ENCODE peak calls at places on chromosomes 6 and 20, in four cellular contexts. One of them, this sample, is unnamed.

GRCh38 chr20:56429496-56429895 is 17.4 kb downstream of the CASS4 start:
- DNase-seq in K562: peak
- DNase-seq in HepG2: no peak
- DNase-seq in GM12878: no peak
- DNase-seq in this sample: no peak

GRCh38 chr6:34951741-34952140 is 62.7 kb downstream of the ANKS1A start:
- DNase-seq in K562: no peak
- DNase-seq in HepG2: no peak
- DNase-seq in GM12878: no peak
- DNase-seq in this sample: no peak

GRCh38 chr6:119158057-119158848 is 79.8 kb upstream of the FAM184A start:
- DNase-seq in K562: no peak
- DNase-seq in HepG2: no peak
- DNase-seq in GM12878: no peak
- DNase-seq in this sample: no peak

GRCh38 chr6:38266921-38267354 is 372.8 kb downstream of the BTBD9 start:
- DNase-seq in K562: no peak
- DNase-seq in HepG2: no peak
- DNase-seq in GM12878: no peak
- DNase-seq in this sample: no peak

GRCh38 chr6:14703586-14703985 is 542.3 kb upstream of the JARID2 start:
- DNase-seq in K562: no peak
- DNase-seq in HepG2: no peak
- DNase-seq in GM12878: no peak
- DNase-seq in this sample: no peak

GRCh38 chr20:19966840-19967239 is 50.3 kb upstream of the NAA20 start:
- DNase-seq in K562: no peak
- DNase-seq in HepG2: no peak
- DNase-seq in GM12878: no peak
- DNase-seq in this sample: no peak

GRCh38 chr6:105178636-105179035 is 1.2 kb downstream of the POPDC3 start:
- DNase-seq in K562: no peak
- DNase-seq in HepG2: no peak
- DNase-seq in GM12878: no peak
- DNase-seq in this sample: no peak

GRCh38 chr20:45253260-45253659 is 1.1 kb downstream of the SLPI start:
- DNase-seq in K562: no peak
- DNase-seq in HepG2: no peak
- DNase-seq in GM12878: no peak
- DNase-seq in this sample: no peak

GRCh38 chr20:805713-806112 is 27.8 kb upstream of the FAM110A start:
- DNase-seq in K562: no peak
- DNase-seq in HepG2: no peak
- DNase-seq in GM12878: no peak
- DNase-seq in this sample: no peak

GRCh38 chr6:37029249-37029959 is 23.9 kb downstream of the FGD2 start:
- DNase-seq in K562: peak
- DNase-seq in HepG2: peak
- DNase-seq in GM12878: no peak
- DNase-seq in this sample: peak

GRCh38 chr6:142913511-142914047 is 31.4 kb downstream of the HIVEP2 start:
- DNase-seq in K562: no peak
- DNase-seq in HepG2: no peak
- DNase-seq in GM12878: peak
- DNase-seq in this sample: no peak

GRCh38 chr6:2216794-2217383 is 28.5 kb downstream of the GMDS start:
- DNase-seq in K562: no peak
- DNase-seq in HepG2: no peak
- DNase-seq in GM12878: no peak
- DNase-seq in this sample: no peak

GRCh38 chr6:128532827-128533226 is 12.4 kb upstream of the PTPRK start:
- DNase-seq in K562: no peak
- DNase-seq in HepG2: no peak
- DNase-seq in GM12878: no peak
- DNase-seq in this sample: no peak

DNA sequence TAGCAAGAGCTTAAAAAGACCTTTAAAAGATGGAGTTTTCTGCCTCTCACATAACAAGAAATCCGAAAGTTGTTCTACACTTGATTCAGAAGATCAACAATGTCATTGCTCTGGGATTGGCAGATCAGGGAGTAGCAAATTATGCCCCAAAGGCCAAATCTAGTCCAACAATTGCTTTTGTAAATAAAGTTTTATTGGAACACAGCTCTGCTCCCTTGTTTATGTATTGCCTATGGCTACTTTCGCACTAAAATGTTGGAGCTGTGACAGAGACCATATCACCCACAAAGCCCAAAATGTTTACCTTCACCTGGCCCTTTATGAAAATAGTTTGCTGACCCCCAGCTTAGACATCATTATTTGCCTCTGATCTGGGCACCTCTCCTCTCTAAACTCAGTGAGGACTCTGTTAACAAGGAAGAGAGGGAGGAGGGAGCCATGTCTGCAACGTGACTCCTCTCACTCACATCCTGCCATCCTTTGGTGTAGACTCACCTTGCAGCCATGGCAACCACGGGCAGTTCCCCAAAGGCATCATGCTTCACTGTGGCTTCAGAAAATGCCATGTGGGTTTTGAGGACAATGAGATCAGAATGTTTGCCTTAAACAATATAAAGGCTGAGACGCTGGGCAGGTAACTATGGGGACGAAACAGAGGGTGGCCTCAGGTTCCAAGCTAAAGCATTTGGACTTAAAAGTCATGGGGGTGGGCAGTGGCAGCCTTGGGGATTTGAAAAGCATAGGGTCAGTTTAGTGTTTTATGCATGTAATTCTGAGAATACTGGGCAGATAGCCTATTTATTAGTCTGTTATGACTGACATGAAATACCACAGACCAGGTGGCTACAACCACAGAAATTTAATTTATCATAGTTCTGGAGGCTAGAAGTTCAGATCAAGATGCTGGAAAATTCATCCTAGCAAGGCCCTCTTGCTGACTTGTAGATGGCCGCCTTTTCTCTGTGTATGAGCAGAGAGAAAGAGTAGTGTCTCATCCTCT is 149.7 kb upstream of the TNFAIP3 start:
- DNase-seq in K562: no peak
- DNase-seq in HepG2: no peak
- DNase-seq in GM12878: no peak
- DNase-seq in this sample: no peak
- TF ChIP-seq TCF7 in K562: no peak
- TF ChIP-seq TCF7 in HepG2: no peak
- TF ChIP-seq TCF7 in GM12878: no peak
- TF ChIP-seq TCF7 in this sample: no peak

GRCh38 chr20:21519136-21519584 is 5.3 kb upstream of the NKX2-2 start:
- DNase-seq in K562: no peak
- DNase-seq in HepG2: no peak
- DNase-seq in GM12878: no peak
- DNase-seq in this sample: no peak
- TF ChIP-seq TCF7 in K562: no peak
- TF ChIP-seq TCF7 in HepG2: no peak
- TF ChIP-seq TCF7 in GM12878: no peak
- TF ChIP-seq TCF7 in this sample: no peak

DNA sequence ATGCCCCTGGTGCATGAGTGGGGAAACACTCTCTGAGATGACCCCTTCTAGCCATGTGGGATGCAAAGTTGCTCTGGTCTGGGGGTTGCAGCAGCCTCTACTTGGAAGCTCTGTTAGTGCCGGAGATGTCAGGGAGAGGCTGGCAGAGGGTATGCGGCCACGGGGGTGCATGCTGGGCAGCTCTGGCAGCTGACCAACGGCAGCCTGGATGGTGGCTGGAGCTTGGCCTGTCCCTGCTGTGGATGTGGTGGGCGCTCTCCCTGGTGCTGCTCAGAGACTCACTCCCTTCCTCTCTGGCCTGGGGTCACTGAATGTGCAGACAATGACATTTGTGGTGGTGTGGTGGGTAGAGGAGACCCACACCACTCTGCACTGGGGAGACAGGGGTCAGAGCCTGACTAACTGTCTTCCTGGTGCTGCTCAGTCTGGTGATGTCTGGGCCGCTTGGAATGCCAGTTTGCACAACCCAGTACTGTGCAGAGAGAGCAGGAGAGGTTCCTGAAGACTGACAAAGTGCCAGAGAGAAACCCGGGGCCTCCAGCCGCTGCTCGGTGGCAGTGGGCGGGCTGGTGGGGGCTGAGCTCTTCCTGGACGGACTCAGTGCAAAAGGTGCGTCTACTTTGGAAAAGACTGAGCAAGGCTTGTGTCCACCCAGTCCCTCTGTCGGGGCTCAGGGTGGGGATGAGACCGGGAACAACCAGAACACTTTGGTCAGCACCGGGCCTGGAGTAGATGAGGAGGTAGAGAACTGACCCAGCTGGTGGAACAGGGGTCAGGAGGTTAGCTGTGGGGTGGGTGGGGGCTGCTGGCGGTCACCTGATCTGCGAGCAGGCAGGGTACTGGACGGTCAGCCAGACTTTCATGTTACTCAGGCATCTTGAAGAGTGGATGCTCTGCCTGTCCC is 2.7 kb downstream of the MYT1 start:
- DNase-seq in K562: no peak
- DNase-seq in HepG2: no peak
- DNase-seq in GM12878: no peak
- DNase-seq in this sample: no peak
- TF ChIP-seq TCF7 in K562: no peak
- TF ChIP-seq TCF7 in HepG2: no peak
- TF ChIP-seq TCF7 in GM12878: no peak
- TF ChIP-seq TCF7 in this sample: no peak

GRCh38 chr6:148934534-148934933 is 187.7 kb downstream of the UST start:
- DNase-seq in K562: no peak
- DNase-seq in HepG2: no peak
- DNase-seq in GM12878: no peak
- DNase-seq in this sample: no peak
- TF ChIP-seq TCF7 in K562: no peak
- TF ChIP-seq TCF7 in HepG2: no peak
- TF ChIP-seq TCF7 in GM12878: no peak
- TF ChIP-seq TCF7 in this sample: no peak

DNA sequence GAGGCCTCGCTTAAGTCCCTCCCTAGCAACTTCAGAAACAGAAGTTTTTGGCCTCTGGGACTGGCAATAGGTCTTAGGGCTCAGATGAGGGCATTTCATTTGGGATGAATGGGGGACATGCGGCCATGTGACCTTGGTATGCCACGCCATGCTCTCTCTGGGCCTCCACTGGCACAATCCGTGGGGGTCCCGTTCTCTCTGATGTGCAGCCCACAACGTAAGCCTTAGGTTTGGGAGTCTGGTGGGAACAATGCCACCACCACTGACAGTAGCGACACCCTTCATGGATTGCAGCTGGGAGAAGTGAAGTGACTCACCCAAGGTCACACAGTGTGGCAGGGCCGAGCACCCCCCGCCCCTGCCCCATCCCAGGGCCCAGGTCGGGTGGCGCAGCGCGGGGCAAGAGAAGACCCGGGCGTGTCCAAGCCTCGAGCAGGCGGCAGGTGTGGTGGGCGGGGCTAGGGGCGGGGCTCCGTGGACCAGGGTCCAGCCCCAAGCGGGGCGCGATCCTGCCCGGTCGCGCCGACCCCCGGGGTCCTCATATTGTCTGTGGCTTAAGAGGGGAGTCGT is 864 bp upstream of the CEBPB start:
- DNase-seq in K562: peak
- DNase-seq in HepG2: peak
- DNase-seq in GM12878: no peak
- DNase-seq in this sample: peak
- TF ChIP-seq TCF7 in K562: no peak
- TF ChIP-seq TCF7 in HepG2: no peak
- TF ChIP-seq TCF7 in GM12878: no peak
- TF ChIP-seq TCF7 in this sample: no peak

GRCh38 chr6:45420909-45421699 is 43.4 kb upstream of the SUPT3H start:
- DNase-seq in K562: no peak
- DNase-seq in HepG2: no peak
- DNase-seq in GM12878: no peak
- DNase-seq in this sample: no peak

GRCh38 chr6:45423901-45424627 is 46.3 kb upstream of the SUPT3H start:
- DNase-seq in K562: no peak
- DNase-seq in HepG2: no peak
- DNase-seq in GM12878: no peak
- DNase-seq in this sample: peak

GRCh38 chr6:45421700-45422540 is 44.2 kb upstream of the SUPT3H start:
- DNase-seq in K562: peak
- DNase-seq in HepG2: peak
- DNase-seq in GM12878: no peak
- DNase-seq in this sample: peak

GRCh38 chr6:45423111-45423900 is 45.6 kb upstream of the SUPT3H start:
- DNase-seq in K562: no peak
- DNase-seq in HepG2: no peak
- DNase-seq in GM12878: no peak
- DNase-seq in this sample: peak

GRCh38 chr6:45422541-45423110 is 44.9 kb upstream of the SUPT3H start:
- DNase-seq in K562: no peak
- DNase-seq in HepG2: no peak
- DNase-seq in GM12878: no peak
- DNase-seq in this sample: peak
- TF ChIP-seq TCF7 in K562: no peak
- TF ChIP-seq TCF7 in HepG2: no peak
- TF ChIP-seq TCF7 in GM12878: no peak
- TF ChIP-seq TCF7 in this sample: no peak

This sample was measured in WTC11.